ENCODE peak calls at places on chromosomes 11 and 22, in six cellular contexts. X, I, V, U, W and K are unnamed samples.

GRCh38 chr11:87722756-87723599 is 452.3 kb downstream of the RAB38 start:
- DNase-seq in V (peak; percentile 56), I (no peak), U (peak; percentile 70), W (peak; percentile 27), X (no peak), K (no peak)

GRCh38 chr11:118892964-118893363 is 9.3 kb downstream of the CXCR5 start:
- DNase-seq in W (no peak), X (no peak), V (no peak), U (no peak), I (no peak), K (no peak)

GRCh38 chr11:1772270-1773130 is 8.8 kb upstream of the CTSD start:
- DNase-seq in U (peak; percentile 79), V (peak; percentile 57), I (peak; percentile 82), W (peak; percentile 88), X (peak; percentile 36), K (peak; percentile 89)

GRCh38 chr11:133920109-133920990 is 36.4 kb downstream of the IGSF9B start:
- DNase-seq in U (no peak), V (no peak), I (no peak), W (no peak), X (no peak), K (no peak)

GRCh38 chr11:134916421-134916820 is 504.4 kb upstream of the B3GAT1 start:
- DNase-seq in X (no peak), V (no peak), U (no peak), I (no peak), W (no peak), K (no peak)

GRCh38 chr22:36486619-36487384 is 5.4 kb upstream of the TXN2 start:
- DNase-seq in I (peak; percentile 36), X (peak; percentile 64), V (peak; percentile 78), W (peak; percentile 49), U (peak; percentile 81), K (peak; percentile 51)

GRCh38 chr11:78576549-78577097 is 2.0 kb upstream of the NARS2 start:
- DNase-seq in V (no peak), X (no peak), I (no peak), W (no peak), U (no peak), K (no peak)

GRCh38 chr22:39092111-39092867 is 4.8 kb upstream of the APOBEC3H start:
- DNase-seq in U (no peak), W (no peak), X (no peak), I (no peak), V (no peak), K (no peak)

GRCh38 chr11:88538088-88538487 is 200.6 kb upstream of the CTSC start:
- DNase-seq in U (no peak), V (no peak), I (no peak), X (no peak), W (peak; percentile 70), K (no peak)

GRCh38 chr11:128865490-128865889 is 1.6 kb downstream of the KCNJ1 start:
- DNase-seq in W (no peak), X (no peak), V (no peak), U (no peak), I (no peak), K (peak; percentile 37)

GRCh38 chr11:36622431-36623136 is 24.5 kb upstream of the RAG2 start:
- DNase-seq in I (no peak), V (peak; percentile 8), W (peak; percentile 27), U (peak; percentile 6), X (no peak), K (peak; percentile 13)

GRCh38 chr11:72352859-72353551 is 81.3 kb downstream of the CLPB start:
- DNase-seq in W (peak; percentile 81), I (no peak), X (no peak), V (no peak), U (peak; percentile 61), K (peak; percentile 89)

GRCh38 chr11:116641561-116642045 is 131.2 kb downstream of the BUD13 start:
- DNase-seq in U (peak; percentile 81), V (peak; percentile 68), I (peak; percentile 39), X (no peak), W (peak; percentile 7), K (no peak)

GRCh38 chr11:15852179-15852578 is 504.2 kb downstream of the SOX6 start:
- DNase-seq in V (peak; percentile 73), I (no peak), W (peak; percentile 1), X (no peak), U (peak; percentile 53), K (no peak)
- TF ChIP-seq CTCF in V (no peak), I (no peak), W (peak; percentile 50), X (no peak), U (peak; percentile 80), K (peak; percentile 59)

GRCh38 chr22:32796865-32797573 is 4.5 kb upstream of the TIMP3 start:
- DNase-seq in V (peak; percentile 70), U (peak; percentile 79), I (peak; percentile 57), X (peak; percentile 53), W (peak; percentile 88), K (peak; percentile 68)

GRCh38 chr22:32793604-32794003 is 7.9 kb upstream of the TIMP3 start:
- DNase-seq in V (no peak), X (no peak), W (no peak), U (no peak), I (no peak), K (no peak)

GRCh38 chr22:32791056-32791455 is 10.4 kb upstream of the TIMP3 start:
- DNase-seq in U (no peak), I (no peak), V (no peak), X (no peak), W (no peak), K (no peak)

GRCh38 chr22:32795214-32795596 is 6.3 kb upstream of the TIMP3 start:
- DNase-seq in X (no peak), I (no peak), W (no peak), U (no peak), V (no peak), K (no peak)

DNA sequence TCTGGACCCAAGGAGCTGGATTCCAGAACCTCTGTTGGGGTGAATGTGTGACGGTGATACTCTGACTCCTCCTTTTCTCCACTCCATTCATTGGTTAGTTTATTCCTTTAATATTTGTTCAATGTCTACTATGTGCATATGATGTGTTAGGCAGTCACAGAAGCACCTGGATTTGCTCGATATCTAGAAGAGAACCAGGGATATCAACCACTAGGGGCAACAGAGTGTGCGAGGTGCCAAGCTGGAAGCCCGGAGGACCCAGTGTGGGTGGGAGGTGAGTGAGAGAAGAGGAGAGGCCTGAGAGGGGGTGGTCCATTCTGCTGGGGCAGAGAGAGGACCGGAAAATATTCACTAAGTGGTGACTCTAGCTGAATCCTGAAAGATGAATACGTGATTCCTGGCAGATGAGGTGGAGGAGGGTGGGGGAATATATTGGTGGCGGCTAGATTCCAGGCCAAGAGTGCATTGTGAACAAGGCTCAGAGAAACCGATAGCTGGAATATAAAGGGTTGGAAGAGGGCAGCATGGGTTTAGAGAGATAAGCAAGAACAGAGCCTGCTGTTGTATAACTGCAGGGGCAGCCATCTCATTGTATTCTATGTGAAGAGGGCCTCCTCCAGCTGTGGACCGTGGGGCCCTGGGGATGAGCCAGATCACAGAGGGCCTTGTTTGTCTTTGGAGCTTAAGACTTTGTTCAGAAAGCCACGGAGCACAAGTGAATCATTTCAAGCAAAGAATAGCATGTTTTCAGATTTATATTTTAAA is 6.9 kb upstream of the TIMP3 start:
- DNase-seq in W (no peak), I (no peak), V (no peak), X (no peak), U (peak; percentile 68), K (no peak)
- TF ChIP-seq CTCF in W (no peak), I (no peak), V (no peak), X (no peak), U (peak; percentile 61), K (peak; percentile 43)

GRCh38 chr11:111918390-111919256 is at the start of gene C11orf52:
- DNase-seq in W (peak; percentile 48), X (no peak), U (peak; percentile 97), V (peak; percentile 84), I (peak; percentile 83), K (no peak)
- TF ChIP-seq CTCF in W (no peak), X (no peak), U (no peak), V (no peak), I (no peak), K (no peak)

GRCh38 chr22:32636884-32637283 is 162.3 kb downstream of the FBXO7 start:
- DNase-seq in V (no peak), U (no peak), W (no peak), I (no peak), X (no peak), K (no peak)
- TF ChIP-seq CTCF in V (no peak), U (no peak), W (no peak), I (no peak), X (no peak), K (no peak)

DNA sequence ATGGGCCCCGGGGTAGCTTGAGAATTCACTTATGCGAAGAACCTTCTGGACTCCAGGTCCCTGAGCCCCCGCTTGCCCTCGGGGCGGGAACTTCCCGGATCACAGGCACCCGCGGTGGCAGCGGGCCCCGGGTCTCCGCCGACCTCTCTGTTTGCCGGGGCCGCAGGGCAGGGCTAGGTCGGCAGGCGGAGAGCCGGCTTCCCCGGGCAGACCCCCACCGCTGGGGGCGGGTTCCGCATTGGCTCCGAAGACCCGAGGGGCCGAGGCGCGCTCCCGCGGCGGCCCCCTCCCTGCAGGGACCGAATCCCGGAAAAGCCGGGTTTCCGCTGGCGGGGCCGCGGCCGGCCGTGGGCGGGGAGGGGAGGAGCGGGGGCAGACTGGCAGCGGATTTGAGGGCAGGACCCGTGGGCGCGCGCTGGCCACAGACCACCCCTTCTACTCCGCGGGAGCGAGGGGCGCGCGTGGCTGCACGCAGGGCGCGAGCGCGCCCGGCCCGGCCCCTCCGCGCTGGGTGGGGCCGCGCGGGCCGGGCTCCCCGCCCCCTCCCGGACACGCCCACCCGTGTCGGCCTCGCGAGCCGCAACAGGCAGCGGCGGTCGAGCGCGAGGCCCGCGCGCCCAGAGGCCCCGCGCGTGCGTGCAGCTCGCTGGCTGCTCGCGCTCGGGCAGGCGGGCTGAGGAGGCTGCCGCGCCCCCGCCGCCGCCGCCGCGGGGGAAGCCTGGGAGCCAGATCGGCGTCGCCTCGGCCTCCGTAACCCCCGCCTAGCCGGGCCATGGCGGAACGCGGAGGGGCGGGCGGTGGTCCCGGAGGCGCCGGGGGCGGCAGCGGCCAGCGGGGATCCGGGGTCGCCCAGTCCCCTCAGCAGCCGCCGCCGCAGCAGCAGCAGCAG is at the start of gene PACS1:
- DNase-seq in I (peak; percentile 80), X (peak; percentile 74), V (peak; percentile 68), U (peak; percentile 54), W (peak; percentile 91), K (peak; percentile 71)
- TF ChIP-seq CTCF in I (no peak), X (no peak), V (no peak), U (no peak), W (no peak), K (peak; percentile 17)

GRCh38 chr11:12017243-12017678 is 8.8 kb upstream of the DKK3 start:
- DNase-seq in U (no peak), V (no peak), X (no peak), W (peak; percentile 86), I (no peak), K (peak; percentile 51)

GRCh38 chr11:12017865-12018453 is 9.5 kb upstream of the DKK3 start:
- DNase-seq in I (no peak), U (no peak), W (peak; percentile 18), X (no peak), V (no peak), K (no peak)

GRCh38 chr11:12013771-12014170 is 5.3 kb upstream of the DKK3 start:
- DNase-seq in X (no peak), V (no peak), I (no peak), U (no peak), W (no peak), K (no peak)

GRCh38 chr11:12015486-12015885 is 7.1 kb upstream of the DKK3 start:
- DNase-seq in U (no peak), X (no peak), V (no peak), I (no peak), W (no peak), K (no peak)

DNA sequence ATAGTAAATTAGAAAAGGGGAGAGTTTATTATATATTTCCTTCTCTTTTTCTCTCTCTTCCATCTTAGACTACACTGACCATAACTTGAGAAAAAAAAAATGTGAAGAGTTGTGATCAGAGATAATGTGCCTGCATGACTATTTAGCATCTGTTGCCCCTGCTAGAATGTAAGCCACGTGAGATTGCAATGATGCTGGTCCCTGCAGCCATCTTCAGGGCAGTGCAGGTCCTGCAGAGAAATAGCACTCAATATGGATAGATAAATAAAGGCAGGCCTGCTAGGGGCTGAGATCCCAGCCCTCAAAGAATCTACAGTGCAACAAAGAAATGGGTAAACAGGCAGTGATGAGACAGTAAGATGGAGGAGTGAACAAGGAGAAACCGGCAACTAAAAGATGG is 7.8 kb upstream of the DKK3 start:
- DNase-seq in V (no peak), I (no peak), W (no peak), U (no peak), X (no peak), K (no peak)
- TF ChIP-seq CTCF in V (no peak), I (no peak), W (no peak), U (no peak), X (no peak), K (no peak)